ENCODE peak calls at places on chromosomes 6 and 20, in four cellular contexts. One of them, this sample, is unnamed.

GRCh38 chr6:115882174-115882573 is 178.5 kb downstream of the FRK start:
- DNase-seq in A549: no peak
- DNase-seq in HepG2: no peak
- DNase-seq in K562: no peak
- DNase-seq in this sample: no peak

GRCh38 chr6:159168536-159169192 is 536 bp upstream of the FNDC1 start:
- DNase-seq in HepG2: peak; percentile 11
- DNase-seq in A549: peak; percentile 63
- DNase-seq in K562: peak; percentile 38
- DNase-seq in this sample: no peak

GRCh38 chr6:31907158-31907813 is 5.4 kb upstream of the ZBTB12 start:
- DNase-seq in K562: peak; percentile 62
- DNase-seq in HepG2: peak; percentile 86
- DNase-seq in A549: no peak
- DNase-seq in this sample: no peak

GRCh38 chr6:23244300-23244699 is 674.9 kb downstream of the HDGFL1 start:
- DNase-seq in HepG2: no peak
- DNase-seq in K562: no peak
- DNase-seq in A549: no peak
- DNase-seq in this sample: no peak

GRCh38 chr6:20978176-20978614 is 443.9 kb downstream of the CDKAL1 start:
- DNase-seq in A549: no peak
- DNase-seq in HepG2: no peak
- DNase-seq in K562: no peak
- DNase-seq in this sample: peak; percentile 25

GRCh38 chr6:71330501-71330900 is 41.9 kb downstream of the OGFRL1 start:
- DNase-seq in K562: no peak
- DNase-seq in A549: no peak
- DNase-seq in HepG2: no peak
- DNase-seq in this sample: no peak

GRCh38 chr6:169766232-169766631 is 14.8 kb downstream of the ERMARD start:
- DNase-seq in A549: no peak
- DNase-seq in K562: no peak
- DNase-seq in HepG2: no peak
- DNase-seq in this sample: no peak

GRCh38 chr20:12825180-12825579 is 183.6 kb upstream of the SPTLC3 start:
- DNase-seq in HepG2: no peak
- DNase-seq in K562: no peak
- DNase-seq in A549: no peak
- DNase-seq in this sample: no peak

GRCh38 chr6:75481936-75482593 is 11.5 kb downstream of the FILIP1 start:
- DNase-seq in HepG2: no peak
- DNase-seq in A549: no peak
- DNase-seq in K562: no peak
- DNase-seq in this sample: no peak

GRCh38 chr6:31769684-31770371 is 7.3 kb downstream of the VWA7 start:
- DNase-seq in K562: peak; percentile 98
- DNase-seq in HepG2: peak; percentile 71
- DNase-seq in A549: peak; percentile 81
- DNase-seq in this sample: peak; percentile 36

GRCh38 chr6:150631982-150632642 is 32.4 kb downstream of the PLEKHG1 start:
- DNase-seq in A549: no peak
- DNase-seq in K562: no peak
- DNase-seq in HepG2: no peak
- DNase-seq in this sample: no peak

GRCh38 chr6:166940643-166941068 is 15.7 kb downstream of the RNASET2 start:
- DNase-seq in HepG2: no peak
- DNase-seq in K562: peak; percentile 79
- DNase-seq in A549: peak; percentile 28
- DNase-seq in this sample: no peak

GRCh38 chr20:46070215-46070910 is 19.4 kb downstream of the NCOA5 start:
- DNase-seq in HepG2: no peak
- DNase-seq in K562: no peak
- DNase-seq in A549: no peak
- DNase-seq in this sample: no peak

GRCh38 chr6:2581611-2582010 is 169.1 kb downstream of the MYLK4 start:
- DNase-seq in HepG2: no peak
- DNase-seq in K562: no peak
- DNase-seq in A549: no peak
- DNase-seq in this sample: no peak

GRCh38 chr6:18138906-18139305 is 16.0 kb downstream of the TPMT start:
- DNase-seq in K562: no peak
- DNase-seq in A549: no peak
- DNase-seq in HepG2: no peak
- DNase-seq in this sample: no peak

GRCh38 chr20:59010321-59010994 is 3.4 kb upstream of the CTSZ start:
- DNase-seq in HepG2: no peak
- DNase-seq in K562: no peak
- DNase-seq in A549: no peak
- DNase-seq in this sample: no peak

GRCh38 chr6:160462551-160463109 is 114.5 kb downstream of the SLC22A3 start:
- DNase-seq in A549: no peak
- DNase-seq in HepG2: no peak
- DNase-seq in K562: no peak
- DNase-seq in this sample: peak; percentile 69

GRCh38 chr20:48186915-48187314 is 401.6 kb upstream of the SULF2 start:
- DNase-seq in HepG2: no peak
- DNase-seq in K562: no peak
- DNase-seq in A549: no peak
- DNase-seq in this sample: no peak

GRCh38 chr6:43962458-43962857 is 164.8 kb downstream of the MRPL14 start:
- DNase-seq in A549: no peak
- DNase-seq in K562: peak; percentile 57
- DNase-seq in HepG2: no peak
- DNase-seq in this sample: no peak

GRCh38 chr20:43536817-43537440 is 21.9 kb upstream of the SGK2 start:
- DNase-seq in HepG2: peak; percentile 90
- DNase-seq in K562: no peak
- DNase-seq in A549: no peak
- DNase-seq in this sample: no peak

GRCh38 chr6:9388596-9388995 is 953.3 kb upstream of the SLC35B3 start:
- DNase-seq in A549: no peak
- DNase-seq in HepG2: no peak
- DNase-seq in K562: no peak
- DNase-seq in this sample: no peak

GRCh38 chr20:1491281-1491840 is at the start of gene SIRPB2:
- DNase-seq in A549: no peak
- DNase-seq in HepG2: no peak
- DNase-seq in K562: no peak
- DNase-seq in this sample: no peak

GRCh38 chr6:125815050-125815910 is 24.5 kb downstream of the NCOA7 start:
- DNase-seq in HepG2: no peak
- DNase-seq in A549: no peak
- DNase-seq in K562: no peak
- DNase-seq in this sample: no peak

DNA sequence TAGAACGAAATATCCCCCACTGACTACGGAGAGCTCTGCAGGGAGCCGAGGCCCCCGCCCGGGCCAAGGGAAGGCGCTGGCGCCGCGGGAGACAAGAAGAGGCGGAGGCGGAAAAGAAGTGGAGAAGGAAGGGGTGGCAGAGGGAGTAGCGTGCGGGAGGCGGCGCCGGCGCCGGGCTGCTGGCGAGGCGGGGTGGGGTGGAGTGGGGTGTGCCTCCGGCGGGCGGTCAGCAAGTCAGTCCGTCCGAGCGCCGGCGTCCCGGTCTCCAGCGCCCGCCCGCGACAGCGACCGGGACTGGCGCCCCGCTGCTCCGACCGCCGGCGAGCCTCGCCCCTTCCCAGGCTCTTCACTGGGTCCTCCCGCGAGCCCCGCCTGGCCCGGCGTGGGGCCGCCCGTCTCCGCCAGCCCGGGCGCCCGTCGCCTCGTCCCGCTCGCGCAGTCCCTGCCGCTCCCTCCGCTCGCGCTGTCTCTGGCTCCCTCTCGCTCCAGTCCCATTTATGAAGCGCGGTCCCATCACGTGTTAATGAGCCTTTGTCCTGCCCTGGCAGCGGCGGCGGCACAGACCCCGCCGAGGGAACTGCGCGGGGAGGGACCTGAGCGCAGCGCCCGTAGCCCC is at the start of gene CNR1:
- DNase-seq in HepG2: no peak
- DNase-seq in K562: peak; percentile 16
- DNase-seq in A549: peak; percentile 3
- DNase-seq in this sample: no peak
- TF ChIP-seq CTCF in HepG2: peak; percentile 22
- TF ChIP-seq CTCF in K562: no peak
- TF ChIP-seq CTCF in A549: peak; percentile 8
- TF ChIP-seq CTCF in this sample: peak; percentile 33

DNA sequence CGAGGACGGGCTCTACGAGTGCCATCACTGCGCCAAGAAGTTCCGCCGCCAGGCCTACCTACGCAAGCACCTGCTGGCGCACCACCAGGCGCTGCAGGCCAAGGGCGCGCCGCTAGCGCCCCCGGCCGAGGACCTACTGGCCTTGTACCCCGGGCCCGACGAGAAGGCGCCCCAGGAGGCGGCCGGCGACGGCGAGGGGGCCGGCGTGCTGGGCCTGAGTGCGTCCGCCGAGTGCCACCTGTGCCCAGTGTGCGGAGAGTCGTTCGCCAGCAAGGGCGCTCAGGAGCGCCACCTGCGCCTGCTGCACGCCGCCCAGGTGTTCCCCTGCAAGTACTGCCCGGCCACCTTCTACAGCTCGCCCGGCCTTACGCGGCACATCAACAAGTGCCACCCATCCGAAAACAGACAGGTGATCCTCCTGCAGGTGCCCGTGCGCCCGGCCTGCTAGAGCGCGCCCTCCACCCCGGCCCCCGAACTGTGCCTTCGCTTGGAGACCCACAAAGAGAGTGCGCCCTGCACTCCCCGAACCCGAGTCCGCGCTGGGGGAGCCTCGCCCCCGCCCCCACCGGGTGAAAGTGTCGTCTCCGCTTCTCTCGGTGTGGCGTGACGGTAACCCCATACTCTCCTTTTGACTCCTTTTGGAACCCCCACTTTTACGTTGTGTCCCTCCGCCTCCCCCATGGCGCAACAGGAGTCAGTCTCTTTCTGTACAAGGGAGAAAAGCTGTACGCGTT is 1.6 kb downstream of the INSM1 start:
- DNase-seq in A549: no peak
- DNase-seq in HepG2: no peak
- DNase-seq in K562: no peak
- DNase-seq in this sample: no peak
- TF ChIP-seq POLR2AphosphoS2 in A549: no peak
- TF ChIP-seq POLR2AphosphoS2 in HepG2: no peak
- TF ChIP-seq POLR2AphosphoS2 in K562: no peak
- TF ChIP-seq POLR2AphosphoS2 in this sample: no peak

GRCh38 chr6:52505726-52506501 is 70.9 kb downstream of the TRAM2 start:
- DNase-seq in K562: no peak
- DNase-seq in A549: no peak
- DNase-seq in HepG2: no peak
- DNase-seq in this sample: no peak
- TF ChIP-seq CTCF in K562: peak; percentile 28
- TF ChIP-seq CTCF in A549: no peak
- TF ChIP-seq CTCF in HepG2: no peak
- TF ChIP-seq CTCF in this sample: peak; percentile 34

DNA sequence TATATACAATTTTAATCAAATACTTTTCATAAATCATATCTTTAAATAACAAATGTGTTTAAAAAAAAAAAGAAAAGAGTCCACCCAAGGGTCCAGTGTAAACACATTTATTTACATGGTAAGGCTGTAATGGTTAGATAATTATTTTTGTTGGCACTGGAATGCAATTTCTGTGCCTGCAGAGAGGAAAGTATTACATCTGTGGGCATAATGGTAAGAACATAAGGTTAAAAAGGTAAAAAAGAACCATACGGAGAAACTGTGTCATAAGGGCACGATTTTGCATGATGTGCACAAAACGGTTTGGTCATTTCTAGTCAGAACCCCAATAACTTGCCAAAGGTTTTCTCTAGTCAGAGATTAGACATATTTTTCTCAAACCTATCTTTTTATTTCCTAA is 54.3 kb downstream of the RWDD2A start:
- DNase-seq in K562: no peak
- DNase-seq in A549: no peak
- DNase-seq in HepG2: no peak
- DNase-seq in this sample: no peak
- TF ChIP-seq POLR2AphosphoS2 in K562: no peak
- TF ChIP-seq POLR2AphosphoS2 in A549: no peak
- TF ChIP-seq POLR2AphosphoS2 in HepG2: no peak
- TF ChIP-seq POLR2AphosphoS2 in this sample: no peak

GRCh38 chr6:16762547-16763477 is 1.6 kb upstream of the ATXN1 start:
- DNase-seq in HepG2: peak; percentile 82
- DNase-seq in A549: peak; percentile 71
- DNase-seq in K562: peak; percentile 61
- DNase-seq in this sample: no peak

GRCh38 chr6:16760536-16761468 is at the start of gene ATXN1:
- DNase-seq in K562: no peak
- DNase-seq in A549: peak; percentile 18
- DNase-seq in HepG2: peak; percentile 53
- DNase-seq in this sample: no peak

GRCh38 chr6:16759646-16760535 is 1.4 kb downstream of the ATXN1 start:
- DNase-seq in HepG2: peak; percentile 71
- DNase-seq in K562: peak; percentile 69
- DNase-seq in A549: peak; percentile 43
- DNase-seq in this sample: no peak

GRCh38 chr6:16762265-16762546 is 946 bp upstream of the ATXN1 start:
- DNase-seq in HepG2: no peak
- DNase-seq in A549: peak; percentile 12
- DNase-seq in K562: no peak
- DNase-seq in this sample: no peak

DNA sequence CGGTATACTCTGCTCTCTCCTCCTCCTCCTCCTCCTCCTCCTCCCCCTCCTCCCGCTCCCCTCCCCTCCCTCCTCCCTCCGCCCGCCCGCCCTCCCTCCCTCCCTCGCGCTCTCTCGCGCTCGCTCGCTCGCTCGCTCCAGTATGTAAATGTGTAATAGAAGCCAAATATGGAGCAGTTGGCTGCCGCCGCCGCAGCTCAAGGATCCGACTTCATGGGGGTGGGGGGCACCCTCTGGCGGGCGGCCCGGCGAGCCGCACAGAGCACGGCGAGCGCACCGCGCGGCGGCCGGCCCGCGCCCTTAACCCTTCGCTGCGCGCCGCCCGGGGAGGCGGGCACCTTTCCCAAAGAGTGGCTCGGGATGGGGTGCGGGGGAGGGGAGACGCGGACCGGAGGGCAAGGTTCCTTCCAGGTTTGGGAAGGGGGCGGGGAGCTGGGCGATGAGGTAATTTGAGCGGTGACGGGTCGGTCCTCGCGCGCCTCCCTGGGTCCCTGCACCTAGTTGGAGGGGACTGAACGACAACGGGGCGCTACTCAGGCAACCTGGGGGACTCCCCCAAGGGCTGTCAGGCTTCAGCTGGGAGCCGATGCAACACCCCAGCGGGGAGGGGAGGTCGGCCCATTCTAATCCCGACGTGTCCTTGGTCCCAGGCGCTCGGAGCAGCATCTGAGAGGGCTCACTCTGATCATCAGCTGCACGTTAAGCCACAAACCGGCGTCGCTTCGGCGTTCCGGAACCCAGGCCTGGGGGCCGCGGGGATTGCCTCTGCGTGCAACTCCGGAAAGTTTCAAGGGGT is 407 bp upstream of the ATXN1 start:
- DNase-seq in K562: peak; percentile 82
- DNase-seq in HepG2: peak; percentile 92
- DNase-seq in A549: peak; percentile 61
- DNase-seq in this sample: no peak
- TF ChIP-seq CTCF in K562: peak; percentile 33
- TF ChIP-seq CTCF in HepG2: peak; percentile 74
- TF ChIP-seq CTCF in A549: peak; percentile 33
- TF ChIP-seq CTCF in this sample: peak; percentile 24